ENCODE peak calls at places on chromosomes 7 and 10, in seven cellular contexts. I is brain microvascular endothelial cell, K is tibial artery, C is upper lobe of right lung, X is iPS DF 6.9, J is trophoblast cell, A is uterus. L is an unnamed sample.

GRCh38 chr7:55641273-55641691 is 69.0 kb upstream of the VOPP1 start:
- DNase-seq in I (peak), K (no peak), C (no peak), X (peak), J (peak), A (peak), L (no peak)

GRCh38 chr10:6721480-6721879 is 141.4 kb upstream of the PRKCQ start:
- DNase-seq in I (peak), K (no peak), C (no peak), X (no peak), J (no peak), A (peak), L (peak)

GRCh38 chr10:69665457-69666320 is 35.6 kb downstream of the FAM241B start:
- DNase-seq in I (no peak), K (no peak), C (no peak), X (no peak), J (no peak), A (no peak), L (no peak)

GRCh38 chr10:70699659-70700174 is 27.4 kb downstream of the ADAMTS14 start:
- DNase-seq in I (no peak), K (no peak), C (no peak), X (no peak), J (no peak), A (no peak), L (no peak)

GRCh38 chr10:32958085-32958991 is at the start of gene ITGB1:
- DNase-seq in I (peak), K (peak), C (peak), X (peak), J (peak), A (peak), L (peak)

GRCh38 chr10:63711866-63712716 is 190.9 kb downstream of the REEP3 start:
- DNase-seq in I (peak), K (peak), C (peak), X (no peak), J (peak), A (peak), L (peak)

GRCh38 chr10:101995451-101996063 is 60.4 kb downstream of the ARMH3 start:
- DNase-seq in I (peak), K (no peak), C (no peak), X (no peak), J (peak), A (no peak), L (no peak)

GRCh38 chr10:86723009-86723408 is 33.4 kb upstream of the BMPR1A start:
- DNase-seq in I (no peak), K (no peak), C (no peak), X (no peak), J (no peak), A (no peak), L (no peak)

GRCh38 chr10:43040482-43041256 is 36.2 kb upstream of the RET start:
- DNase-seq in I (no peak), K (no peak), C (peak), X (no peak), J (no peak), A (no peak), L (no peak)

GRCh38 chr10:122042836-122043235 is 53.9 kb downstream of the TACC2 start:
- DNase-seq in I (no peak), K (no peak), C (no peak), X (no peak), J (no peak), A (no peak), L (no peak)

GRCh38 chr7:34190299-34190698 is 285.0 kb downstream of the BMPER start:
- DNase-seq in I (no peak), K (no peak), C (no peak), X (no peak), J (no peak), A (no peak), L (peak)

GRCh38 chr7:29304756-29305155 is 110.2 kb downstream of the CHN2 start:
- DNase-seq in I (no peak), K (no peak), C (no peak), X (no peak), J (peak), A (no peak), L (no peak)

GRCh38 chr10:8417631-8418030 is 363.1 kb downstream of the GATA3 start:
- DNase-seq in I (no peak), K (no peak), C (no peak), X (no peak), J (no peak), A (no peak), L (no peak)

GRCh38 chr7:10472115-10472514 is 501.6 kb upstream of the PHF14 start:
- DNase-seq in I (no peak), K (no peak), C (no peak), X (no peak), J (no peak), A (no peak), L (no peak)

GRCh38 chr7:47905071-47905920 is 43.0 kb downstream of the PKD1L1 start:
- DNase-seq in I (no peak), K (no peak), C (no peak), X (no peak), J (peak), A (no peak), L (no peak)

GRCh38 chr7:1724118-1724910 is 54.2 kb downstream of the ELFN1 start:
- DNase-seq in I (no peak), K (no peak), C (no peak), X (no peak), J (no peak), A (no peak), L (no peak)

GRCh38 chr10:21398549-21399345 is 126.7 kb downstream of the SKIDA1 start:
- DNase-seq in I (no peak), K (no peak), C (no peak), X (no peak), J (no peak), A (no peak), L (no peak)

GRCh38 chr7:65250697-65251395 is 122.8 kb upstream of the ZNF92 start:
- DNase-seq in I (no peak), K (no peak), C (no peak), X (no peak), J (peak), A (no peak), L (no peak)

GRCh38 chr7:24978837-24979469 is 1.0 kb downstream of the OSBPL3 start:
- DNase-seq in I (no peak), K (no peak), C (peak), X (no peak), J (peak), A (no peak), L (peak)

GRCh38 chr7:102215281-102215680 is 71.4 kb upstream of the SH2B2 start:
- DNase-seq in I (no peak), K (no peak), C (no peak), X (no peak), J (no peak), A (no peak), L (no peak)

GRCh38 chr7:128108641-128109423 is 77.6 kb upstream of the LRRC4 start:
- DNase-seq in I (no peak), K (no peak), C (peak), X (no peak), J (no peak), A (no peak), L (no peak)

GRCh38 chr10:118362103-118362502 is 20.0 kb upstream of the FAM204A start:
- DNase-seq in I (no peak), K (no peak), C (no peak), X (no peak), J (no peak), A (no peak), L (no peak)

GRCh38 chr10:119337796-119338432 is 130.5 kb downstream of the GRK5 start:
- DNase-seq in I (peak), K (no peak), C (no peak), X (no peak), J (no peak), A (no peak), L (peak)

GRCh38 chr7:101990811-101991418 is 173.5 kb downstream of the CUX1 start:
- DNase-seq in I (no peak), K (no peak), C (no peak), X (no peak), J (no peak), A (no peak), L (no peak)

GRCh38 chr7:155470186-155470487 is 12.2 kb downstream of the EN2 start:
- DNase-seq in I (no peak), K (no peak), C (no peak), X (no peak), J (no peak), A (no peak), L (no peak)

GRCh38 chr7:139915301-139915863 is 86.3 kb downstream of the TBXAS1 start:
- DNase-seq in I (peak), K (no peak), C (no peak), X (no peak), J (no peak), A (no peak), L (no peak)

GRCh38 chr7:44240983-44241510 is 40.3 kb downstream of the YKT6 start:
- DNase-seq in I (peak), K (peak), C (peak), X (peak), J (peak), A (peak), L (peak)

GRCh38 chr7:141074162-141074989 is 512 bp downstream of the TMEM178B start:
- DNase-seq in I (no peak), K (no peak), C (peak), X (no peak), J (peak), A (no peak), L (peak)

GRCh38 chr7:29972315-29972669 is 17.3 kb downstream of the SCRN1 start:
- DNase-seq in I (no peak), K (no peak), C (no peak), X (no peak), J (no peak), A (no peak), L (no peak)

GRCh38 chr7:13829914-13830603 is 159.4 kb downstream of the ETV1 start:
- DNase-seq in I (peak), K (no peak), C (no peak), X (no peak), J (no peak), A (no peak), L (no peak)

GRCh38 chr10:29688230-29688634 is 53.5 kb upstream of the SVIL start:
- DNase-seq in I (no peak), K (no peak), C (no peak), X (peak), J (no peak), A (no peak), L (no peak)

GRCh38 chr7:63040966-63041610 is 957.6 kb upstream of the ZNF722 start:
- DNase-seq in I (no peak), K (no peak), C (no peak), X (no peak), J (no peak), A (no peak), L (no peak)

GRCh38 chr10:99526861-99527504 is 5.8 kb upstream of the NKX2-3 start:
- DNase-seq in I (no peak), K (no peak), C (no peak), X (no peak), J (no peak), A (no peak), L (no peak)

GRCh38 chr10:62498271-62498670 is 124.1 kb downstream of the ZNF365 start:
- DNase-seq in I (no peak), K (no peak), C (no peak), X (no peak), J (no peak), A (no peak), L (no peak)

GRCh38 chr7:42226354-42226941 is 10.6 kb downstream of the GLI3 start:
- DNase-seq in I (no peak), K (no peak), C (no peak), X (no peak), J (no peak), A (no peak), L (no peak)

GRCh38 chr7:42224391-42225003 is 12.5 kb downstream of the GLI3 start:
- DNase-seq in I (no peak), K (no peak), C (no peak), X (no peak), J (no peak), A (no peak), L (no peak)

GRCh38 chr7:42227931-42228591 is 8.9 kb downstream of the GLI3 start:
- DNase-seq in I (peak), K (no peak), C (peak), X (no peak), J (peak), A (peak), L (peak)

GRCh38 chr7:42231043-42231442 is 6.0 kb downstream of the GLI3 start:
- DNase-seq in I (no peak), K (no peak), C (no peak), X (no peak), J (no peak), A (no peak), L (no peak)

DNA sequence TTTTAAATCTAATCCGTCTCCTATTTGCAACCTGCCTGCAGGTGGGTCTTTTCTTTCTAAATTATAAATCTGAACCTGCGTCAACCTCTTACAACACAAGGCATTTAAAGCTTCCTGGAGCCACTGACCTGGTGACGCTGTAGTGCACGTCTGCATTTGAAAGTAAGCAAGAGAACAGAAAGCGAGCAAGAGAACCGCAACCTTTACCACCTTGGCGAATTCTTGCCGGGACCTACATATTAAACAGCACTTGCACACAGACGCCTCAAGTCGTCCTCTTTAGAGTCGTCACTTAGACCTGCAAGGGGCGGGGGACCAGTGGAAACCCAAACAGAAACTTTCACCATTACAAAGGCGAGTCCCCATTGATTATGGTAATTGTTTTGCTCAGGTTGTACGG is 9.5 kb downstream of the GLI3 start:
- DNase-seq in I (no peak), K (no peak), C (no peak), X (no peak), J (peak), A (no peak), L (no peak)
- H3K4me3 ChIP-seq in I (peak), K (peak), C (peak), X (peak), J (no peak), A (peak), L (peak)

DNA sequence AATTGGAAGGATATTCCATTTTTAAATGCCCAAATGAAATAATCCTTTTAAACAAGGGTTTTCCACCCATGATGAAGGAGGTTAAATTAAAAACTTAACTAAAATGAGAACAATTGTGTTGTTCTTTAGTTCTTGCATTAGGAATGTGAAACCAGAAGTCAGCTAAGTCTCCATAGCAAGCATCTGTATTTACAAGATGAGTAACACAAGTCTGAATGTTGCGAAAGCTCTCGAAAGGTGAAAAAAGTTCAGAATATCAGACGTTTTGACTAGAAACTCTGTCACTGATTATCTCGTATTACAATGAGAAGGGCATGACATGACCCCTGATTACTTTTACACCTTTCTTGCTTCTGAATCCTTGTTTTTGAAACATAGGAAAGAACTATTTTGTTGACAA is 149.6 kb downstream of the BICC1 start:
- DNase-seq in I (peak), K (no peak), C (no peak), X (no peak), J (peak), A (no peak), L (no peak)
- H3K27ac ChIP-seq in I (peak), K (no peak), C (no peak), X (no peak), J (no peak), A (peak), L (peak)

DNA sequence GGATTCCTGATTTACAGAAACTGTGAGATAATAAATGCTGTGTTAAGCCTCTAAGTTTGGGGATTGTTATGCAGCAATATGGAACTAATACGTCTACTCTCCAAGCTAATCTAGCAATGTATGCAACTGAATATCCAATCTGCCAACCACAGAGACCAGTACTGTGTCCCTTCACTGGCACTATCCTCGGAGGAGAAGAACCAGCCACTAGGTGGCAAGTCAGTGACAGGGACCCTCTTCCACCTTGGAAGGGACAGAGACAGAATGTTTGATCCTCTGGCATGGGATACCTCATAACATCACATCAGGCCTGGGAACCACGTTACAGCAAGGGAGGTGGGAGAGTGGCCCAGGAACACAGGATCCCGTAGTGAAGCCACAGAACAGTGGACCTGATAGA is 96.4 kb downstream of the CREM start:
- DNase-seq in I (no peak), K (no peak), C (no peak), X (no peak), J (no peak), A (no peak), L (no peak)
- H3K4me3 ChIP-seq in I (no peak), K (no peak), C (no peak), X (no peak), J (no peak), A (no peak), L (no peak)

DNA sequence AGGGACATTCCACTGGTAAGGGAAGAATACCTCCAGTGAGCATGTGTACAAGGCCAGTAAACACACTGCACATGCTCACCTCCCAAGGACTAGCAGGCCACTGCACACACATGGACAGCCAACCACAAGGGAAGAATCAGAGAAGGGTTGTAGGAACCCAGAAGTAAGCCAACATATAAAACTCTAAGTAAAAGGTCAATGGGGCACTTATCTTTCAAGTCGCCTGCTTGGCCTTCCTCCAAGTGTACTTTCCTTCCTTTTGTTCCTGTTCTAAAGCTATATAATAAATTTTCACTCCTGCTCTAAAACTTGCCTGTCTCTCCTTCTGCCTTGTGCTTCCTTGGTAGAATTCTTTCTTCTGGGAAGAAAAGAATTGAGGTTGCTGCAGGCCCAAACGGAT is 33.0 kb downstream of the ORC5 start:
- DNase-seq in I (no peak), K (no peak), C (no peak), X (no peak), J (no peak), A (no peak), L (no peak)
- H3K27ac ChIP-seq in I (no peak), K (no peak), C (no peak), X (no peak), J (no peak), A (no peak), L (no peak)

GRCh38 chr10:2933924-2934323 is 133.4 kb upstream of the PFKP start:
- DNase-seq in I (no peak), K (no peak), C (no peak), X (no peak), J (no peak), A (no peak), L (no peak)

GRCh38 chr10:2935647-2936386 is 131.5 kb upstream of the PFKP start:
- DNase-seq in I (no peak), K (no peak), C (no peak), X (no peak), J (no peak), A (no peak), L (no peak)

GRCh38 chr10:2929859-2930258 is 137.5 kb upstream of the PFKP start:
- DNase-seq in I (no peak), K (no peak), C (no peak), X (no peak), J (no peak), A (no peak), L (no peak)

GRCh38 chr10:2933519-2933918 is 133.8 kb upstream of the PFKP start:
- DNase-seq in I (no peak), K (no peak), C (no peak), X (no peak), J (no peak), A (no peak), L (no peak)

GRCh38 chr10:2933041-2933440 is 134.3 kb upstream of the PFKP start:
- DNase-seq in I (no peak), K (no peak), C (no peak), X (no peak), J (no peak), A (no peak), L (no peak)
- H3K4me3 ChIP-seq in I (no peak), K (no peak), C (no peak), X (no peak), J (no peak), A (no peak), L (no peak)